ENCODE peak calls at places on chromosomes 16 and 17, in nine cellular contexts. One of them, this sample, is unnamed.

GRCh38 chr16:75593825-75594820 is 27.9 kb downstream of the GABARAPL2 start:
- DNase-seq in stimulated activated CD8-positive, alpha-beta memory T cell treated with anti-CD3 and anti-CD28 coated beads, Interleukin-7, amount 100 ng/mL, for 48 hours: no peak
- DNase-seq in T-helper 9 cell: no peak
- DNase-seq in NCI-H1105: no peak
- DNase-seq in hepatocyte: peak; percentile 29
- DNase-seq in amniotic stem cell: no peak
- DNase-seq in thyroid gland: no peak
- DNase-seq in AG10803: peak; percentile 84
- DNase-seq in GF-D8: peak; percentile 80
- DNase-seq in this sample: no peak

GRCh38 chr16:17556276-17557052 is 85.7 kb upstream of the XYLT1 start:
- DNase-seq in stimulated activated CD8-positive, alpha-beta memory T cell treated with anti-CD3 and anti-CD28 coated beads, Interleukin-7, amount 100 ng/mL, for 48 hours: no peak
- DNase-seq in T-helper 9 cell: no peak
- DNase-seq in NCI-H1105: no peak
- DNase-seq in hepatocyte: peak; percentile 47
- DNase-seq in amniotic stem cell: no peak
- DNase-seq in thyroid gland: no peak
- DNase-seq in AG10803: peak; percentile 25
- DNase-seq in GF-D8: no peak
- DNase-seq in this sample: no peak

GRCh38 chr16:57533618-57534336 is 2.6 kb downstream of the CCDC102A start:
- DNase-seq in stimulated activated CD8-positive, alpha-beta memory T cell treated with anti-CD3 and anti-CD28 coated beads, Interleukin-7, amount 100 ng/mL, for 48 hours: no peak
- DNase-seq in T-helper 9 cell: peak; percentile 37
- DNase-seq in NCI-H1105: no peak
- DNase-seq in hepatocyte: no peak
- DNase-seq in amniotic stem cell: no peak
- DNase-seq in thyroid gland: peak; percentile 61
- DNase-seq in AG10803: no peak
- DNase-seq in GF-D8: no peak
- DNase-seq in this sample: no peak

GRCh38 chr17:78226752-78227454 is 4.5 kb upstream of the TMEM235 start:
- DNase-seq in stimulated activated CD8-positive, alpha-beta memory T cell treated with anti-CD3 and anti-CD28 coated beads, Interleukin-7, amount 100 ng/mL, for 48 hours: no peak
- DNase-seq in T-helper 9 cell: no peak
- DNase-seq in NCI-H1105: no peak
- DNase-seq in hepatocyte: no peak
- DNase-seq in amniotic stem cell: no peak
- DNase-seq in thyroid gland: no peak
- DNase-seq in AG10803: no peak
- DNase-seq in GF-D8: no peak
- DNase-seq in this sample: peak; percentile 61

GRCh38 chr17:36525113-36525512 is 9.6 kb downstream of the MYO19 start:
- DNase-seq in stimulated activated CD8-positive, alpha-beta memory T cell treated with anti-CD3 and anti-CD28 coated beads, Interleukin-7, amount 100 ng/mL, for 48 hours: no peak
- DNase-seq in T-helper 9 cell: no peak
- DNase-seq in NCI-H1105: no peak
- DNase-seq in hepatocyte: no peak
- DNase-seq in amniotic stem cell: no peak
- DNase-seq in thyroid gland: no peak
- DNase-seq in AG10803: no peak
- DNase-seq in GF-D8: no peak
- DNase-seq in this sample: no peak

GRCh38 chr17:39132192-39132600 is 19.2 kb downstream of the PLXDC1 start:
- DNase-seq in stimulated activated CD8-positive, alpha-beta memory T cell treated with anti-CD3 and anti-CD28 coated beads, Interleukin-7, amount 100 ng/mL, for 48 hours: no peak
- DNase-seq in T-helper 9 cell: no peak
- DNase-seq in NCI-H1105: no peak
- DNase-seq in hepatocyte: peak; percentile 39
- DNase-seq in amniotic stem cell: peak; percentile 76
- DNase-seq in thyroid gland: no peak
- DNase-seq in AG10803: peak; percentile 89
- DNase-seq in GF-D8: no peak
- DNase-seq in this sample: no peak

GRCh38 chr17:61574542-61575351 is 16.3 kb downstream of the NACA2 start:
- DNase-seq in stimulated activated CD8-positive, alpha-beta memory T cell treated with anti-CD3 and anti-CD28 coated beads, Interleukin-7, amount 100 ng/mL, for 48 hours: no peak
- DNase-seq in T-helper 9 cell: no peak
- DNase-seq in NCI-H1105: peak; percentile 60
- DNase-seq in hepatocyte: peak; percentile 81
- DNase-seq in amniotic stem cell: no peak
- DNase-seq in thyroid gland: peak; percentile 23
- DNase-seq in AG10803: peak; percentile 47
- DNase-seq in GF-D8: no peak
- DNase-seq in this sample: no peak

GRCh38 chr17:13520899-13521572 is 80.7 kb downstream of the HS3ST3A1 start:
- DNase-seq in stimulated activated CD8-positive, alpha-beta memory T cell treated with anti-CD3 and anti-CD28 coated beads, Interleukin-7, amount 100 ng/mL, for 48 hours: no peak
- DNase-seq in T-helper 9 cell: no peak
- DNase-seq in NCI-H1105: no peak
- DNase-seq in hepatocyte: no peak
- DNase-seq in amniotic stem cell: no peak
- DNase-seq in thyroid gland: no peak
- DNase-seq in AG10803: peak; percentile 97
- DNase-seq in GF-D8: no peak
- DNase-seq in this sample: no peak

GRCh38 chr16:24580665-24581064 is 41.3 kb downstream of the RBBP6 start:
- DNase-seq in stimulated activated CD8-positive, alpha-beta memory T cell treated with anti-CD3 and anti-CD28 coated beads, Interleukin-7, amount 100 ng/mL, for 48 hours: no peak
- DNase-seq in T-helper 9 cell: no peak
- DNase-seq in NCI-H1105: no peak
- DNase-seq in hepatocyte: peak; percentile 6
- DNase-seq in amniotic stem cell: peak; percentile 47
- DNase-seq in thyroid gland: no peak
- DNase-seq in AG10803: peak; percentile 54
- DNase-seq in GF-D8: no peak
- DNase-seq in this sample: no peak

GRCh38 chr16:12341423-12341822 is 364.9 kb downstream of the SNX29 start:
- DNase-seq in stimulated activated CD8-positive, alpha-beta memory T cell treated with anti-CD3 and anti-CD28 coated beads, Interleukin-7, amount 100 ng/mL, for 48 hours: no peak
- DNase-seq in T-helper 9 cell: no peak
- DNase-seq in NCI-H1105: no peak
- DNase-seq in hepatocyte: peak; percentile 20
- DNase-seq in amniotic stem cell: no peak
- DNase-seq in thyroid gland: no peak
- DNase-seq in AG10803: peak; percentile 77
- DNase-seq in GF-D8: no peak
- DNase-seq in this sample: no peak

GRCh38 chr16:49407873-49408565 is 34.4 kb downstream of the C16orf78 start:
- DNase-seq in stimulated activated CD8-positive, alpha-beta memory T cell treated with anti-CD3 and anti-CD28 coated beads, Interleukin-7, amount 100 ng/mL, for 48 hours: peak; percentile 43
- DNase-seq in T-helper 9 cell: peak; percentile 53
- DNase-seq in NCI-H1105: peak; percentile 94
- DNase-seq in hepatocyte: peak; percentile 92
- DNase-seq in amniotic stem cell: peak; percentile 50
- DNase-seq in thyroid gland: peak; percentile 93
- DNase-seq in AG10803: peak; percentile 66
- DNase-seq in GF-D8: no peak
- DNase-seq in this sample: peak; percentile 50

GRCh38 chr17:57750930-57751329 is 5.8 kb upstream of the CCDC182 start:
- DNase-seq in stimulated activated CD8-positive, alpha-beta memory T cell treated with anti-CD3 and anti-CD28 coated beads, Interleukin-7, amount 100 ng/mL, for 48 hours: no peak
- DNase-seq in T-helper 9 cell: no peak
- DNase-seq in NCI-H1105: no peak
- DNase-seq in hepatocyte: no peak
- DNase-seq in amniotic stem cell: no peak
- DNase-seq in thyroid gland: no peak
- DNase-seq in AG10803: no peak
- DNase-seq in GF-D8: no peak
- DNase-seq in this sample: no peak

GRCh38 chr16:6749714-6750113 is 582.9 kb upstream of the RBFOX1 start:
- DNase-seq in stimulated activated CD8-positive, alpha-beta memory T cell treated with anti-CD3 and anti-CD28 coated beads, Interleukin-7, amount 100 ng/mL, for 48 hours: no peak
- DNase-seq in T-helper 9 cell: no peak
- DNase-seq in NCI-H1105: no peak
- DNase-seq in hepatocyte: no peak
- DNase-seq in amniotic stem cell: no peak
- DNase-seq in thyroid gland: no peak
- DNase-seq in AG10803: no peak
- DNase-seq in GF-D8: no peak
- DNase-seq in this sample: no peak

GRCh38 chr17:17675925-17676534 is 5.2 kb upstream of the RAI1 start:
- DNase-seq in stimulated activated CD8-positive, alpha-beta memory T cell treated with anti-CD3 and anti-CD28 coated beads, Interleukin-7, amount 100 ng/mL, for 48 hours: no peak
- DNase-seq in T-helper 9 cell: no peak
- DNase-seq in NCI-H1105: no peak
- DNase-seq in hepatocyte: peak; percentile 41
- DNase-seq in amniotic stem cell: no peak
- DNase-seq in thyroid gland: no peak
- DNase-seq in AG10803: no peak
- DNase-seq in GF-D8: no peak
- DNase-seq in this sample: peak; percentile 41

GRCh38 chr17:75877752-75878173 is 618 bp downstream of the TRIM47 start:
- DNase-seq in stimulated activated CD8-positive, alpha-beta memory T cell treated with anti-CD3 and anti-CD28 coated beads, Interleukin-7, amount 100 ng/mL, for 48 hours: peak; percentile 47
- DNase-seq in T-helper 9 cell: peak; percentile 62
- DNase-seq in NCI-H1105: peak; percentile 32
- DNase-seq in hepatocyte: peak; percentile 92
- DNase-seq in amniotic stem cell: peak; percentile 19
- DNase-seq in thyroid gland: peak; percentile 70
- DNase-seq in AG10803: peak; percentile 58
- DNase-seq in GF-D8: peak; percentile 18
- DNase-seq in this sample: peak; percentile 52

GRCh38 chr16:53502331-53503269 is at the start of gene AKTIP:
- DNase-seq in stimulated activated CD8-positive, alpha-beta memory T cell treated with anti-CD3 and anti-CD28 coated beads, Interleukin-7, amount 100 ng/mL, for 48 hours: peak; percentile 43
- DNase-seq in T-helper 9 cell: peak; percentile 13
- DNase-seq in NCI-H1105: peak; percentile 77
- DNase-seq in hepatocyte: peak; percentile 80
- DNase-seq in amniotic stem cell: no peak
- DNase-seq in thyroid gland: peak; percentile 80
- DNase-seq in AG10803: peak; percentile 61
- DNase-seq in GF-D8: no peak
- DNase-seq in this sample: no peak

This sample was measured in NCI-H2029.